ENCODE peak calls at places on chromosomes 6 and 20, in seven cellular contexts. J is activated naive CD8-positive, alpha-beta T cell treated with anti-CD3 and anti-CD28 coated beads, Interleukin-2, amount 10 ng/mL, durations not matched to agents 7 days and 5 days; R is mesothelial cell of epicardium; I is activated T-cell treated with anti-CD3 and anti-CD28 coated beads, Interleukin-2, amount 50 U/mL, for 72 hours; K is PC-3; L is stimulated activated naive CD4-positive, alpha-beta T cell; O is naive thymus-derived CD8-positive, alpha-beta T cell. T is an unnamed sample.
A peak's percentile ranks its signal among the peaks of the same experiment; 100 is the strongest.

GRCh38 chr20:63522981-63523611 is 2.5 kb downstream of the PPDPF start:
- DNase-seq in L (no peak), O (no peak), I (no peak), J (no peak), R (no peak), K (no peak), T (no peak)

GRCh38 chr20:5395932-5396727 is 79.4 kb upstream of the PROKR2 start:
- DNase-seq in R (no peak), O (no peak), L (no peak), I (no peak), J (no peak), K (peak; percentile 25), T (no peak)

GRCh38 chr6:99458319-99458718 is 33.2 kb upstream of the PNISR start:
- DNase-seq in L (no peak), I (no peak), O (no peak), K (peak; percentile 60), R (no peak), J (no peak), T (no peak)

GRCh38 chr6:114824409-114824808 is 481.6 kb upstream of the HS3ST5 start:
- DNase-seq in R (no peak), J (no peak), O (no peak), L (no peak), I (no peak), K (no peak), T (no peak)

GRCh38 chr6:11333292-11333849 is 100.9 kb upstream of the NEDD9 start:
- DNase-seq in I (no peak), K (no peak), R (no peak), L (no peak), O (no peak), J (no peak), T (no peak)

GRCh38 chr6:12717356-12717755 is 789 bp downstream of the PHACTR1 start:
- DNase-seq in L (no peak), R (no peak), I (no peak), J (no peak), O (no peak), K (peak; percentile 36), T (no peak)

GRCh38 chr6:45923831-45924391 is 91.7 kb downstream of the CLIC5 start:
- DNase-seq in K (peak; percentile 74), R (peak; percentile 11), J (no peak), O (no peak), I (peak; percentile 78), L (no peak), T (no peak)

GRCh38 chr6:53979468-53980067 is 131.7 kb upstream of the MLIP start:
- DNase-seq in I (peak; percentile 20), O (peak; percentile 5), L (no peak), J (no peak), R (no peak), K (peak; percentile 76), T (no peak)

GRCh38 chr6:140203611-140204553 is 829.4 kb upstream of the CITED2 start:
- DNase-seq in L (no peak), I (no peak), O (no peak), K (peak; percentile 41), J (no peak), R (no peak), T (no peak)

GRCh38 chr6:2738373-2738979 is 12.2 kb downstream of the MYLK4 start:
- DNase-seq in J (no peak), L (peak; percentile 56), R (peak; percentile 53), O (peak; percentile 60), K (peak; percentile 80), I (peak; percentile 60), T (peak; percentile 41)

GRCh38 chr6:44151348-44152108 is 7.1 kb upstream of the CAPN11 start:
- DNase-seq in O (peak; percentile 79), L (peak; percentile 71), R (peak; percentile 91), J (peak; percentile 88), K (peak; percentile 70), I (peak; percentile 88), T (peak; percentile 67)

GRCh38 chr6:152368761-152369624 is 268.2 kb downstream of the SYNE1 start:
- DNase-seq in I (no peak), J (no peak), R (no peak), O (no peak), K (no peak), L (no peak), T (no peak)

GRCh38 chr6:12113190-12113578 is 101.1 kb downstream of the HIVEP1 start:
- DNase-seq in K (peak; percentile 84), J (no peak), I (peak; percentile 20), O (no peak), R (no peak), L (no peak), T (no peak)

GRCh38 chr6:20509211-20509610 is 25.0 kb upstream of the CDKAL1 start:
- DNase-seq in K (no peak), J (no peak), O (no peak), R (no peak), L (no peak), I (no peak), T (no peak)

GRCh38 chr6:44009425-44010321 is 117.6 kb downstream of the MRPL14 start:
- DNase-seq in R (no peak), J (no peak), L (no peak), I (no peak), K (peak; percentile 57), O (no peak), T (no peak)

GRCh38 chr6:26475823-26476729 is 18.3 kb downstream of the BTN2A1 start:
- DNase-seq in L (no peak), R (no peak), J (no peak), K (peak; percentile 59), O (no peak), I (no peak), T (no peak)

GRCh38 chr6:15774011-15774410 is 111.2 kb upstream of the DTNBP1 start:
- DNase-seq in K (no peak), R (no peak), L (no peak), J (no peak), O (no peak), I (no peak), T (no peak)

GRCh38 chr20:32685541-32686529 is 12.1 kb upstream of the C20orf203 start:
- DNase-seq in R (peak; percentile 72), J (no peak), I (no peak), O (no peak), K (no peak), L (peak; percentile 35), T (no peak)

GRCh38 chr6:168124921-168125320 is 45.9 kb upstream of the FRMD1 start:
- DNase-seq in K (no peak), R (peak; percentile 32), I (no peak), J (no peak), O (no peak), L (no peak), T (no peak)

GRCh38 chr6:39804666-39805065 is 12.5 kb downstream of the DAAM2 start:
- DNase-seq in J (no peak), I (no peak), L (no peak), K (peak; percentile 65), R (no peak), O (no peak), T (no peak)

GRCh38 chr6:88670369-88670768 is 293.0 kb downstream of the RNGTT start:
- DNase-seq in I (no peak), L (no peak), O (no peak), K (no peak), R (no peak), J (no peak), T (no peak)

GRCh38 chr6:15365273-15365687 is 119.4 kb downstream of the JARID2 start:
- DNase-seq in R (peak; percentile 67), I (peak; percentile 24), K (peak; percentile 71), O (peak; percentile 79), L (peak; percentile 71), J (peak; percentile 45), T (peak; percentile 31)

GRCh38 chr6:7468382-7469081 is 72.9 kb upstream of the DSP start:
- DNase-seq in K (peak; percentile 8), O (no peak), J (no peak), R (no peak), L (no peak), I (no peak), T (no peak)